ENCODE peak calls at places on chromosomes 13 and 19, in four cellular contexts. F is AG08396; H is adrenal gland; B is activated naive CD8-positive, alpha-beta T cell treated with anti-CD3 and anti-CD28 coated beads for 36 hours. G is an unnamed sample.
A peak's percentile ranks its signal among the peaks of the same experiment; 100 is the strongest.

GRCh38 chr13:111461445-111462149 is 141.2 kb downstream of the TEX29 start:
- DNase-seq in F (no peak), H (no peak), B (no peak), G (no peak)

GRCh38 chr13:27835799-27836198 is 43.5 kb downstream of the GSX1 start:
- DNase-seq in F (no peak), H (no peak), B (no peak), G (no peak)

GRCh38 chr19:31378404-31378803 is 29.2 kb upstream of the TSHZ3 start:
- DNase-seq in F (peak; percentile 78), H (no peak), B (no peak), G (peak; percentile 82)

GRCh38 chr13:100423375-100423774 is 165.2 kb downstream of the GGACT start:
- DNase-seq in F (no peak), H (no peak), B (no peak), G (no peak)

GRCh38 chr13:77691871-77692270 is 5.6 kb upstream of the SLAIN1 start:
- DNase-seq in F (no peak), H (no peak), B (no peak), G (no peak)

GRCh38 chr19:17103177-17103576 is 27.6 kb downstream of the MYO9B start:
- DNase-seq in F (no peak), H (peak; percentile 77), B (no peak), G (peak; percentile 39)

GRCh38 chr19:17948967-17949930 is 16.4 kb downstream of the CCDC124 start:
- DNase-seq in F (no peak), H (no peak), B (no peak), G (no peak)

GRCh38 chr19:57171551-57172081 is 4.3 kb upstream of the DUXA start:
- DNase-seq in F (peak; percentile 75), H (peak; percentile 69), B (peak; percentile 34), G (peak; percentile 13)

GRCh38 chr19:49340069-49340864 is 5.1 kb downstream of the CD37 start:
- DNase-seq in F (peak; percentile 67), H (peak; percentile 74), B (no peak), G (peak; percentile 14)

GRCh38 chr13:31980842-31981241 is 50.7 kb upstream of the FRY start:
- DNase-seq in F (no peak), H (no peak), B (no peak), G (no peak)

GRCh38 chr13:95546919-95547318 is 5.6 kb upstream of the CLDN10 start:
- DNase-seq in F (no peak), H (no peak), B (no peak), G (no peak)